ENCODE peak calls at places on chromosomes 13 and 19, in six cellular contexts. One of them, this sample, is unnamed.

GRCh38 chr19:18489627-18490184 is 32.2 kb downstream of the ELL start:
- DNase-seq in fibroblast of lung: no peak
- DNase-seq in cardiac fibroblast: no peak
- DNase-seq in BE2C: no peak
- DNase-seq in astrocyte: no peak
- DNase-seq in right lobe of liver: no peak
- DNase-seq in this sample: no peak

GRCh38 chr19:45553464-45553863 is 31.1 kb downstream of the OPA3 start:
- DNase-seq in fibroblast of lung: no peak
- DNase-seq in cardiac fibroblast: no peak
- DNase-seq in BE2C: peak; percentile 42
- DNase-seq in astrocyte: no peak
- DNase-seq in right lobe of liver: no peak
- DNase-seq in this sample: no peak

GRCh38 chr19:44142014-44142523 is 715 bp downstream of the ZNF234 start:
- DNase-seq in fibroblast of lung: peak; percentile 44
- DNase-seq in cardiac fibroblast: peak; percentile 52
- DNase-seq in BE2C: no peak
- DNase-seq in astrocyte: peak; percentile 26
- DNase-seq in right lobe of liver: no peak
- DNase-seq in this sample: peak; percentile 45

GRCh38 chr13:35953537-35954206 is 177.5 kb downstream of the DCLK1 start:
- DNase-seq in fibroblast of lung: peak; percentile 88
- DNase-seq in cardiac fibroblast: peak; percentile 98
- DNase-seq in BE2C: peak; percentile 87
- DNase-seq in astrocyte: peak; percentile 84
- DNase-seq in right lobe of liver: no peak
- DNase-seq in this sample: peak; percentile 91

GRCh38 chr13:23684647-23685046 is 114.4 kb downstream of the TNFRSF19 start:
- DNase-seq in fibroblast of lung: no peak
- DNase-seq in cardiac fibroblast: no peak
- DNase-seq in BE2C: no peak
- DNase-seq in astrocyte: no peak
- DNase-seq in right lobe of liver: no peak
- DNase-seq in this sample: no peak

GRCh38 chr13:42986176-42986574 is 5.9 kb downstream of the EPSTI1 start:
- DNase-seq in fibroblast of lung: no peak
- DNase-seq in cardiac fibroblast: no peak
- DNase-seq in BE2C: no peak
- DNase-seq in astrocyte: no peak
- DNase-seq in right lobe of liver: no peak
- DNase-seq in this sample: no peak

GRCh38 chr13:75879656-75880055 is 243.5 kb downstream of the LMO7 start:
- DNase-seq in fibroblast of lung: no peak
- DNase-seq in cardiac fibroblast: no peak
- DNase-seq in BE2C: no peak
- DNase-seq in astrocyte: no peak
- DNase-seq in right lobe of liver: no peak
- DNase-seq in this sample: no peak

GRCh38 chr13:33126909-33127607 is 110.8 kb downstream of the KL start:
- DNase-seq in fibroblast of lung: peak; percentile 55
- DNase-seq in cardiac fibroblast: peak; percentile 52
- DNase-seq in BE2C: no peak
- DNase-seq in astrocyte: peak; percentile 52
- DNase-seq in right lobe of liver: no peak
- DNase-seq in this sample: no peak

GRCh38 chr19:46471116-46471733 is at the start of gene PNMA8A:
- DNase-seq in fibroblast of lung: peak; percentile 85
- DNase-seq in cardiac fibroblast: peak; percentile 74
- DNase-seq in BE2C: peak; percentile 88
- DNase-seq in astrocyte: peak; percentile 71
- DNase-seq in right lobe of liver: peak; percentile 65
- DNase-seq in this sample: peak; percentile 77

GRCh38 chr19:6065685-6066365 is 44.5 kb downstream of the RFX2 start:
- DNase-seq in fibroblast of lung: peak; percentile 77
- DNase-seq in cardiac fibroblast: no peak
- DNase-seq in BE2C: no peak
- DNase-seq in astrocyte: peak; percentile 69
- DNase-seq in right lobe of liver: peak; percentile 79
- DNase-seq in this sample: no peak
- H3K4me3 ChIP-seq in fibroblast of lung: no peak overlapping the region
- H3K4me3 ChIP-seq in cardiac fibroblast: no peak overlapping the region
- H3K4me3 ChIP-seq in BE2C: no peak overlapping the region
- H3K4me3 ChIP-seq in astrocyte: no peak overlapping the region
- H3K4me3 ChIP-seq in right lobe of liver: peak overlapping the region; percentile 35
- H3K4me3 ChIP-seq in this sample: no peak overlapping the region

GRCh38 chr19:4182082-4182926 is at the start of the genes ANKRD24 and SIRT6:
- DNase-seq in fibroblast of lung: peak; percentile 96
- DNase-seq in cardiac fibroblast: peak; percentile 95
- DNase-seq in BE2C: peak; percentile 97
- DNase-seq in astrocyte: peak; percentile 92
- DNase-seq in right lobe of liver: peak; percentile 97
- DNase-seq in this sample: peak; percentile 97
- TF ChIP-seq CTCF in fibroblast of lung: no peak
- TF ChIP-seq CTCF in cardiac fibroblast: no peak
- TF ChIP-seq CTCF in BE2C: no peak
- TF ChIP-seq CTCF in astrocyte: no peak
- TF ChIP-seq CTCF in right lobe of liver: no peak
- TF ChIP-seq CTCF in this sample: no peak

GRCh38 chr13:40963927-40964326 is 55.2 kb downstream of the ELF1 start:
- DNase-seq in fibroblast of lung: peak; percentile 62
- DNase-seq in cardiac fibroblast: peak; percentile 68
- DNase-seq in BE2C: no peak
- DNase-seq in astrocyte: peak; percentile 39
- DNase-seq in right lobe of liver: no peak
- DNase-seq in this sample: peak; percentile 66

GRCh38 chr13:40958655-40959054 is 60.5 kb downstream of the ELF1 start:
- DNase-seq in fibroblast of lung: no peak
- DNase-seq in cardiac fibroblast: no peak
- DNase-seq in BE2C: no peak
- DNase-seq in astrocyte: no peak
- DNase-seq in right lobe of liver: no peak
- DNase-seq in this sample: no peak

GRCh38 chr13:40961224-40961623 is 57.9 kb downstream of the ELF1 start:
- DNase-seq in fibroblast of lung: no peak
- DNase-seq in cardiac fibroblast: no peak
- DNase-seq in BE2C: no peak
- DNase-seq in astrocyte: no peak
- DNase-seq in right lobe of liver: no peak
- DNase-seq in this sample: no peak

GRCh38 chr13:40960721-40961120 is 58.4 kb downstream of the ELF1 start:
- DNase-seq in fibroblast of lung: no peak
- DNase-seq in cardiac fibroblast: no peak
- DNase-seq in BE2C: no peak
- DNase-seq in astrocyte: no peak
- DNase-seq in right lobe of liver: no peak
- DNase-seq in this sample: no peak

GRCh38 chr13:40961826-40962225 is 57.3 kb downstream of the ELF1 start:
- DNase-seq in fibroblast of lung: no peak
- DNase-seq in cardiac fibroblast: no peak
- DNase-seq in BE2C: no peak
- DNase-seq in astrocyte: no peak
- DNase-seq in right lobe of liver: no peak
- DNase-seq in this sample: no peak
- H3K4me3 ChIP-seq in fibroblast of lung: no peak overlapping the region
- H3K4me3 ChIP-seq in cardiac fibroblast: no peak overlapping the region
- H3K4me3 ChIP-seq in BE2C: no peak overlapping the region
- H3K4me3 ChIP-seq in astrocyte: no peak overlapping the region
- H3K4me3 ChIP-seq in right lobe of liver: no peak overlapping the region
- H3K4me3 ChIP-seq in this sample: no peak overlapping the region

GRCh38 chr19:49213791-49214190 is 56.2 kb downstream of the TRPM4 start:
- DNase-seq in fibroblast of lung: no peak
- DNase-seq in cardiac fibroblast: no peak
- DNase-seq in BE2C: no peak
- DNase-seq in astrocyte: no peak
- DNase-seq in right lobe of liver: peak; percentile 39
- DNase-seq in this sample: no peak
- TF ChIP-seq CTCF in fibroblast of lung: no peak
- TF ChIP-seq CTCF in cardiac fibroblast: peak; percentile 22
- TF ChIP-seq CTCF in BE2C: peak; percentile 14
- TF ChIP-seq CTCF in astrocyte: no peak
- TF ChIP-seq CTCF in right lobe of liver: no peak
- TF ChIP-seq CTCF in this sample: peak; percentile 30

DNA sequence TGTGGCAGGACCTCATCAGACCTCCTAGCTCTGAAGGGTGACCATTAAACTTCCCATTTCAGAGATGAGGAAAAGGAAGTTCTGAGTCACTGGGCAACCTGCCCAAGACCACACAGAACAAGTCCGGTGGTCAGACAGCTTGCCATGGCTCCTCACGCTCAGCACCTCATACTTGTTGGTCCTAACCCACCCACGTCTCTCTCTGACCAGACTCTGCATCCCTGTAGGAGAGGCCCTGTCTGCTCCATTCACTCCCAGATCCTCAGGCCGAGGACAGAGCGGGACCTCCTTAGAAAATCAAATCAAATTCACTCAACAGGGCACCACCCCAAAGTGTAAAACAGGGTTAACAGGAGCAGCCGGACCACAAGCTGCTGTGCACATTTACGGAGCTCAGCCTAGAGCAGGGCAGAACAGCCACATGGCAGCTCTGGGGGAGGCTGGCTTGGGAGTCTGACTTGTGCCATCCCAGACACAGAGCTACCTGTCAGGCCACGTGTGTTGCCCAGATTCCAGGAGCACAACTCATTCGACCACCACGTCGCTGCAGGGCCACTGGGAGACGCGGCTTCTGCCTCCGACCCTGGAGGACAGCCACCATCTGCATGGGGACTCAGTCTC is 1.7 kb downstream of the MIER2 start:
- DNase-seq in fibroblast of lung: peak; percentile 96
- DNase-seq in cardiac fibroblast: peak; percentile 92
- DNase-seq in BE2C: no peak
- DNase-seq in astrocyte: peak; percentile 95
- DNase-seq in right lobe of liver: no peak
- DNase-seq in this sample: peak; percentile 88
- H3K4me3 ChIP-seq in fibroblast of lung: peak overlapping the region; percentile 89
- H3K4me3 ChIP-seq in cardiac fibroblast: peak overlapping the region; percentile 54
- H3K4me3 ChIP-seq in BE2C: peak overlapping the region; percentile 73
- H3K4me3 ChIP-seq in astrocyte: peak overlapping the region; percentile 78
- H3K4me3 ChIP-seq in right lobe of liver: peak overlapping the region; percentile 78
- H3K4me3 ChIP-seq in this sample: peak overlapping the region; percentile 58

GRCh38 chr13:113229791-113230190 is 20.4 kb downstream of the CUL4A start:
- DNase-seq in fibroblast of lung: no peak
- DNase-seq in cardiac fibroblast: no peak
- DNase-seq in BE2C: no peak
- DNase-seq in astrocyte: no peak
- DNase-seq in right lobe of liver: no peak
- DNase-seq in this sample: no peak

GRCh38 chr13:113238542-113238941 is 29.1 kb downstream of the CUL4A start:
- DNase-seq in fibroblast of lung: no peak
- DNase-seq in cardiac fibroblast: no peak
- DNase-seq in BE2C: no peak
- DNase-seq in astrocyte: no peak
- DNase-seq in right lobe of liver: no peak
- DNase-seq in this sample: no peak

GRCh38 chr13:113232208-113233003 is 23.0 kb downstream of the CUL4A start:
- DNase-seq in fibroblast of lung: no peak
- DNase-seq in cardiac fibroblast: no peak
- DNase-seq in BE2C: no peak
- DNase-seq in astrocyte: no peak
- DNase-seq in right lobe of liver: no peak
- DNase-seq in this sample: no peak

GRCh38 chr13:113231306-113232207 is 22.1 kb downstream of the CUL4A start:
- DNase-seq in fibroblast of lung: no peak
- DNase-seq in cardiac fibroblast: no peak
- DNase-seq in BE2C: no peak
- DNase-seq in astrocyte: no peak
- DNase-seq in right lobe of liver: no peak
- DNase-seq in this sample: no peak

DNA sequence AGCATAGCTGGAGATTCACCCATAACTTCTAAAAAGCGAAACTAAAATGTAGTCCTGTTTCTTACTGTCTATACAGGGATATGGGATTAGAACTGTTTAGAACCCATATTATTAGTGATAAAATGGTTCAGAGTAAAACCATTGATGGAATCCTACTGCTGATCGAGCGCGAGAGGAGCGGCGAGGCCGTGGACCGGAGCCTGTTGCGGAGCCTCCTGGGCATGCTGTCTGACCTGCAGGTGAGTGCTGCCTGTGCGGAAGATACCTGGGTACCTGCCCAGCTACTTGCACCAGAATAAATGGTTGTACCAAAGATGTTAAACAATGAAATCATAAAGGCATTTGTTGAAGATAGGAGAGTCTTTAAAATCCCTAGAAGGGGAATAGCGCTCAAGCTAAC is 23.7 kb downstream of the CUL4A start:
- DNase-seq in fibroblast of lung: no peak
- DNase-seq in cardiac fibroblast: no peak
- DNase-seq in BE2C: no peak
- DNase-seq in astrocyte: no peak
- DNase-seq in right lobe of liver: no peak
- DNase-seq in this sample: no peak
- TF ChIP-seq CTCF in fibroblast of lung: no peak
- TF ChIP-seq CTCF in cardiac fibroblast: no peak
- TF ChIP-seq CTCF in BE2C: no peak
- TF ChIP-seq CTCF in astrocyte: no peak
- TF ChIP-seq CTCF in right lobe of liver: no peak
- TF ChIP-seq CTCF in this sample: no peak

DNA sequence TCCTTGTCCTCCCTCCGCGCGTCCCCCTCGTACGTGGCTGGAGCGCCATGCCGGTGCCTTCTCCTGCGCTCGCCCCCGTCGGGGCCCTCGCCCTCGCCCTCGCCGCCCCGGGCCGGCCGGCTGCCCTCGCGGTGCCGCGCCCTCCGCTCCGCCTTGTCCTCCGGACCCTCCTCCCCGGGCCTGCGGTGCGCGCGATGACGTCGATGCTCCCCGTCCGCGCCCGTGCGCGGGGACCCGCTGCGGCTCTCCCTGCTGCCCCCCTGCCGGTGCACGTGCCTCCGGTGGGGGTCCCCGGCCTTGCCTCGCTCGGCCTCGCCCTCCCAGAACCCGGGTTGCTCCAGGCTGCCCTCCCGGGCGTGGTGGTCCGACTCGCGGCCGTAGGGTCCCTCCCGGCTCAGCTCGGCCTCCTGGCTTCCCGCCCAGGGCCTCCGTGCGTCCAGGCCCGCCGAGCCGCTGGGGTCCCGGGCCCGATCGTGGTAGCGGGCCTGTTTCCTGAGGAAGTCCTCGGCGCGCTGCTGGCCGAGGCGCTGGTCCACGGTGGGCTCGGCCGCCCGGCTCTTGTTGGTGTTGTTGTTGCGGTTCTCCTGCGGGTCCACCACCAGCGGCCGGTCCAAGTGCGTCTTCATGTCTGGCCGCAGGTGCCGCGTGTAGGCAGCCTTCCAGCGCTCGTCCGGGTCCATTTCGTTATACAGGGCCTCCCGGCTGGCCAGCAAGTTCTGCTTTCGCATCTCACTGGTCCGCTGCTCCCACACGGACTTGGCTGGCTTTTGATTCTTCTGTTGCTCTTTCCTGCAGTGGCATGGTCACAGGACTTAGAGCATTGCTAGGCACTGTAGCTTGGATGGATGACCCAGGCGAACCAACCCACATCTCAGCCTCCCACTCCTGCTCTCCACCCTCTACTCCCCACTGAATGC is 148.6 kb downstream of the IER2 start:
- DNase-seq in fibroblast of lung: no peak
- DNase-seq in cardiac fibroblast: no peak
- DNase-seq in BE2C: no peak
- DNase-seq in astrocyte: no peak
- DNase-seq in right lobe of liver: no peak
- DNase-seq in this sample: no peak
- H3K4me3 ChIP-seq in fibroblast of lung: no peak overlapping the region
- H3K4me3 ChIP-seq in cardiac fibroblast: no peak overlapping the region
- H3K4me3 ChIP-seq in BE2C: no peak overlapping the region
- H3K4me3 ChIP-seq in astrocyte: no peak overlapping the region
- H3K4me3 ChIP-seq in right lobe of liver: no peak overlapping the region
- H3K4me3 ChIP-seq in this sample: no peak overlapping the region